ENCODE peak calls at places on chromosomes 11 and 22, in five cellular contexts. T is heart right ventricle, Z is brain microvascular endothelial cell, Y is GM23338, E is lung. F is an unnamed sample.
A peak's percentile ranks its signal among the peaks of the same experiment; 100 is the strongest.

GRCh38 chr22:46737105-46737975 is 712 bp downstream of the CERK start:
- DNase-seq in E (no peak), T (no peak), Z (no peak), Y (peak; percentile 65), F (no peak)

GRCh38 chr11:46330887-46331652 is 16.2 kb upstream of the DGKZ start:
- DNase-seq in E (no peak), Z (no peak), T (no peak), Y (no peak), F (no peak)

GRCh38 chr11:112161012-112161411 is 2.9 kb downstream of the IL18 start:
- DNase-seq in Z (no peak), Y (no peak), T (no peak), E (no peak), F (peak; percentile 14)

GRCh38 chr11:107576497-107577086 is 11.1 kb upstream of the ALKBH8 start:
- DNase-seq in E (peak; percentile 50), Y (peak; percentile 74), T (peak; percentile 37), Z (peak; percentile 53), F (peak; percentile 41)

GRCh38 chr22:48278620-48279464 is 1516.4 kb downstream of the TBC1D22A start:
- DNase-seq in Y (no peak), T (no peak), Z (no peak), E (no peak), F (no peak)

GRCh38 chr11:23727821-23728220 is 769.0 kb upstream of the LUZP2 start:
- DNase-seq in E (no peak), Y (no peak), T (no peak), Z (peak; percentile 79), F (peak; percentile 88)

GRCh38 chr11:8354622-8355417 is 91.1 kb upstream of the LMO1 start:
- DNase-seq in E (no peak), T (no peak), Z (no peak), Y (no peak), F (peak; percentile 21)

GRCh38 chr11:117953029-117953671 is 23.9 kb upstream of the TMPRSS13 start:
- DNase-seq in Y (no peak), E (peak; percentile 15), T (no peak), Z (no peak), F (no peak)

GRCh38 chr11:116701297-116701801 is 71.4 kb downstream of the BUD13 start:
- DNase-seq in T (no peak), Z (no peak), Y (no peak), E (no peak), F (no peak)

GRCh38 chr11:93444671-93445073 is 98.5 kb downstream of the SMCO4 start:
- DNase-seq in E (no peak), Y (peak; percentile 88), Z (peak; percentile 10), T (no peak), F (peak; percentile 93)

GRCh38 chr11:125881291-125881690 is 6.2 kb upstream of the HYLS1 start:
- DNase-seq in Y (no peak), Z (no peak), E (no peak), T (no peak), F (peak; percentile 69)

GRCh38 chr11:126988655-126989054 is 11.9 kb downstream of the KIRREL3 start:
- DNase-seq in Z (no peak), Y (no peak), T (no peak), E (no peak), F (no peak)
- H3K4me3 ChIP-seq in Z (no peak overlapping the region), Y (no peak overlapping the region), T (no peak overlapping the region), E (no peak overlapping the region), F (no peak overlapping the region)

DNA sequence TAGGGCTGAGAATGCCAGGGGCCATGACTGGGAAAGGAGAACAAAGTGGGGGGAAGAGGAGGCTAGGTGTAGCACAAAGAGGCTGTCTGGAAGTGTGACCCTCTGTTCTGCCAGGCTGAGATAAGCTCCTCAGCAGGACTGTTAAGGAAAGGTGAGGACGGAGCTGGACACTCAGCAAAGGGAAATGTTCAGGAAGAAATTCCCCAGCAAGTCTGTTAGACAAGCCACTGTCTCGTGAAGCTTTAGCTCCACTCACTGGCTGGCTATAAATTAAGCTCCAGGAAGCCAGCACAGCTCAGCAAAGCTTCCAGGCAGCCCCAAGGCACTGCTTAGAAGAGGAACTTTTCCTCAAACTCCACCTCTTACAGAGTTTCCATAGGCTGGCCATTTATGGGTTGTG is 181.2 kb upstream of the API5 start:
- DNase-seq in Z (no peak), Y (peak; percentile 19), T (peak; percentile 4), E (no peak), F (no peak)
- TF ChIP-seq CTCF in Z (no peak), Y (peak; percentile 32), T (no peak), E (no peak), F (no peak)

GRCh38 chr11:69059429-69059828 is 10.7 kb downstream of the TPCN2 start:
- DNase-seq in T (no peak), Z (no peak), E (no peak), Y (no peak), F (no peak)

GRCh38 chr11:69060005-69060404 is 11.3 kb downstream of the TPCN2 start:
- DNase-seq in E (no peak), Y (no peak), Z (no peak), T (no peak), F (no peak)

GRCh38 chr11:69057236-69057635 is 8.5 kb downstream of the TPCN2 start:
- DNase-seq in T (no peak), Y (no peak), E (no peak), Z (no peak), F (no peak)

GRCh38 chr11:69057801-69058200 is 9.1 kb downstream of the TPCN2 start:
- DNase-seq in T (no peak), E (no peak), Z (no peak), Y (no peak), F (no peak)

GRCh38 chr11:69058501-69059270 is 10.0 kb downstream of the TPCN2 start:
- DNase-seq in Z (no peak), Y (no peak), E (no peak), T (no peak), F (no peak)
- H3K36me3 ChIP-seq in Z (peaks cover 2% of the 10 kb centered on the region), Y (no peaks in the 10 kb centered on the region), E (peaks cover 2% of the 10 kb centered on the region), T (peaks cover 34% of the 10 kb centered on the region), F (peaks cover 10% of the 10 kb centered on the region)

DNA sequence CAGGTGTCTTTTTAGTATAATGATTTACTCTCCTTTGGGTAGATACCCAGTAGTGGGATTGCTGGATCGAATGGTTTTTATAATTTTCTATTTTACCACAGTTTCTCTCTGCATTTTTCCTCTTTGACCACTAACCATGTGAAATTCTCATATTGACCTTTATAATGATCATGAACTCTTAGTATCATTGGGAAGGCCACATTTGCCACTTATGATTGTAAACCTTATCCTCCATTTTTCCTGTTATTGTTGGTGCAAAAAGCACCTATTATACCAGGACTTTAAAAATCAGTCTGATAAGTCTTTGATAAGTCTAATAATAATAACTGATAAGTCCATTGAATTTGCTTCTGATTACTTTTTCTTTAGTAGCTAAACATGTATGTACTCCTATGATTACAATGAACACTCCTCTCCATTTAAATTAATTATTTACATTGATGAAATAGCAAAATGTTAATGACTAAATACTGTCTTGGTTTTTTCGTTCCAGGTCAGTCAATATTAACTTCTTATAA is 9.6 kb downstream of the NEAT1 start:
- DNase-seq in Z (no peak), T (no peak), E (no peak), Y (no peak), F (peak; percentile 15)
- H3K4me3 ChIP-seq in Z (peak overlapping the region; percentile 24), T (no peak overlapping the region), E (no peak overlapping the region), Y (no peak overlapping the region), F (no peak overlapping the region)

F was measured in bronchial epithelial cell.